ENCODE peak calls at places on chromosomes 4 and X, in ten cellular contexts. K, P, O, N, T, D, M, I, E and X are unnamed samples.

GRCh38 chr4:20253799-20254409 is 2.2 kb downstream of the SLIT2 start:
- DNase-seq in E (peak), N (no peak), I (peak), O (peak), P (peak), M (no peak), K (no peak), D (no peak), T (peak), X (no peak)

GRCh38 chrX:81377329-81377728 is 175.4 kb downstream of the SH3BGRL start:
- DNase-seq in D (no peak), M (peak), P (no peak), K (peak), T (peak), I (no peak), O (peak), E (peak), N (peak), X (peak)

GRCh38 chr4:18192901-18193300 is 171.3 kb upstream of the LCORL start:
- DNase-seq in P (no peak), E (no peak), T (no peak), N (no peak), O (no peak), I (no peak), K (no peak), D (no peak), M (no peak), X (no peak)

GRCh38 chr4:163591614-163592020 is 97.1 kb downstream of the TMA16 start:
- DNase-seq in P (no peak), D (no peak), T (no peak), O (no peak), I (no peak), M (no peak), E (no peak), K (peak), N (peak), X (no peak)

GRCh38 chrX:71618303-71618721 is at the start of gene CXCR3:
- DNase-seq in O (no peak), E (no peak), N (peak), P (no peak), T (no peak), I (peak), D (no peak), M (no peak), K (peak), X (no peak)

GRCh38 chrX:114268643-114269042 is 315.2 kb upstream of the HTR2C start:
- DNase-seq in K (no peak), P (no peak), T (no peak), I (no peak), N (no peak), D (no peak), O (no peak), E (no peak), M (no peak), X (no peak)

GRCh38 chrX:11754958-11755645 is 2.9 kb upstream of the MSL3 start:
- DNase-seq in N (no peak), E (no peak), K (no peak), T (no peak), O (no peak), D (no peak), I (no peak), M (no peak), P (no peak), X (no peak)

GRCh38 chr4:38160487-38161207 is 200.4 kb downstream of the PTTG2 start:
- DNase-seq in K (peak), I (no peak), E (no peak), M (peak), T (peak), D (no peak), O (peak), P (no peak), N (no peak), X (peak)

GRCh38 chrX:48663241-48663640 is 20.4 kb upstream of the WAS start:
- DNase-seq in O (no peak), K (no peak), T (no peak), N (no peak), D (no peak), M (no peak), E (no peak), I (no peak), P (no peak), X (no peak)

GRCh38 chr4:58166496-58166895 is 1056.3 kb upstream of the IGFBP7 start:
- DNase-seq in O (no peak), E (no peak), M (no peak), I (peak), D (no peak), K (no peak), T (no peak), P (no peak), N (no peak), X (no peak)

GRCh38 chrX:154652311-154653047 is 900 bp downstream of the CTAG2 start:
- DNase-seq in O (no peak), M (no peak), D (no peak), K (no peak), I (no peak), T (no peak), N (no peak), P (no peak), E (no peak), X (no peak)

GRCh38 chrX:78388663-78389062 is 61.3 kb upstream of the CYSLTR1 start:
- DNase-seq in K (no peak), N (no peak), O (no peak), T (no peak), P (no peak), I (no peak), E (no peak), M (no peak), D (no peak), X (no peak)

GRCh38 chrX:20329435-20329834 is 62.7 kb upstream of the RPS6KA3 start:
- DNase-seq in E (no peak), M (no peak), D (no peak), N (no peak), P (no peak), O (no peak), K (no peak), T (no peak), I (no peak), X (no peak)

GRCh38 chr4:144461906-144462305 is 184.1 kb upstream of the HHIP start:
- DNase-seq in O (peak), T (peak), I (no peak), K (no peak), P (no peak), N (no peak), D (no peak), E (no peak), M (no peak), X (no peak)

GRCh38 chr4:151948351-151949016 is 187.7 kb upstream of the GATB start:
- DNase-seq in D (no peak), E (no peak), P (no peak), M (no peak), I (no peak), O (no peak), T (no peak), N (no peak), K (no peak), X (peak)

GRCh38 chr4:38819569-38819968 is 15.0 kb upstream of the TLR1 start:
- DNase-seq in K (peak), O (no peak), T (no peak), M (peak), N (no peak), I (no peak), E (no peak), P (no peak), D (no peak), X (no peak)

GRCh38 chr4:72418458-72418857 is 150.6 kb downstream of the ADAMTS3 start:
- DNase-seq in I (peak), M (peak), O (no peak), K (no peak), E (peak), T (no peak), D (no peak), P (no peak), N (no peak), X (peak)

GRCh38 chrX:43716696-43717095 is 60.6 kb downstream of the MAOA start:
- DNase-seq in K (no peak), M (no peak), O (no peak), I (no peak), N (no peak), E (no peak), P (no peak), D (no peak), T (no peak), X (no peak)

GRCh38 chrX:46580613-46581012 is 7.0 kb downstream of the CHST7 start:
- DNase-seq in E (no peak), P (no peak), O (no peak), N (no peak), T (no peak), I (no peak), M (no peak), K (peak), D (no peak), X (no peak)

GRCh38 chr4:183589710-183590109 is 69.3 kb downstream of the RWDD4 start:
- DNase-seq in D (no peak), P (no peak), I (no peak), N (no peak), K (no peak), M (no peak), E (no peak), T (no peak), O (no peak), X (peak)

GRCh38 chr4:87304659-87305277 is 17.9 kb downstream of the HSD17B13 start:
- DNase-seq in I (no peak), T (no peak), K (no peak), P (no peak), M (peak), E (no peak), D (no peak), O (no peak), N (no peak), X (no peak)

GRCh38 chrX:11437642-11438379 is 144.6 kb downstream of the AMELX start:
- DNase-seq in D (no peak), E (no peak), M (peak), K (no peak), N (peak), O (no peak), I (peak), T (no peak), P (no peak), X (peak)

GRCh38 chr4:70583952-70584834 is 7.9 kb upstream of the AMBN start:
- DNase-seq in E (no peak), I (no peak), O (no peak), K (no peak), D (no peak), M (no peak), P (no peak), T (no peak), N (no peak), X (no peak)

GRCh38 chr4:89497517-89498308 is 190.1 kb upstream of the GPRIN3 start:
- DNase-seq in N (no peak), D (no peak), K (no peak), P (no peak), M (no peak), I (no peak), E (no peak), T (no peak), O (no peak), X (peak)

GRCh38 chrX:101291204-101291603 is at the start of gene TAF7L:
- DNase-seq in O (no peak), N (no peak), D (no peak), M (no peak), T (peak), P (no peak), E (peak), I (no peak), K (no peak), X (peak)

GRCh38 chr4:76809594-76810305 is 88.2 kb downstream of the SOWAHB start:
- DNase-seq in D (no peak), T (no peak), P (no peak), O (no peak), K (no peak), E (no peak), N (no peak), M (no peak), I (no peak), X (peak)

GRCh38 chr4:113368056-113368455 is 318.6 kb downstream of the ANK2 start:
- DNase-seq in E (no peak), I (no peak), M (peak), T (no peak), D (no peak), N (no peak), O (no peak), K (no peak), P (no peak), X (peak)

GRCh38 chrX:148536961-148537360 is 36.5 kb downstream of the AFF2 start:
- DNase-seq in D (no peak), I (no peak), N (no peak), O (no peak), E (no peak), T (no peak), P (no peak), K (no peak), M (peak), X (no peak)

GRCh38 chr4:72194453-72194852 is 162.7 kb downstream of the NPFFR2 start:
- DNase-seq in E (no peak), I (no peak), N (no peak), P (no peak), T (no peak), D (no peak), O (no peak), K (no peak), M (no peak), X (no peak)

GRCh38 chr4:111632752-111633151 is 512.5 kb upstream of the FAM241A start:
- DNase-seq in D (no peak), T (no peak), P (no peak), N (no peak), K (no peak), I (no peak), E (no peak), M (no peak), O (no peak), X (peak)

GRCh38 chr4:187633245-187633644 is 362.3 kb upstream of the ZFP42 start:
- DNase-seq in N (no peak), E (no peak), P (no peak), T (peak), O (no peak), M (no peak), I (no peak), K (no peak), D (no peak), X (no peak)

GRCh38 chr4:168882650-168883233 is 127.3 kb downstream of the CBR4 start:
- DNase-seq in N (no peak), K (no peak), D (no peak), I (no peak), M (no peak), P (no peak), O (no peak), T (no peak), E (no peak), X (peak)

GRCh38 chr4:39574946-39575345 is 47.7 kb upstream of the UGDH start:
- DNase-seq in N (no peak), T (no peak), M (no peak), K (peak), P (no peak), I (no peak), D (no peak), O (no peak), E (no peak), X (no peak)

GRCh38 chr4:153233761-153234371 is 29.6 kb downstream of the TRIM2 start:
- DNase-seq in D (no peak), N (no peak), K (no peak), M (peak), O (no peak), I (no peak), E (no peak), T (no peak), P (no peak), X (peak)
- TF ChIP-seq CTCF in D (no peak), N (no peak), K (no peak), M (no peak), O (no peak), I (no peak), E (no peak), T (no peak), P (no peak), X (no peak)

GRCh38 chrX:53171356-53171755 is 53.7 kb downstream of the KDM5C start:
- DNase-seq in K (no peak), N (no peak), I (no peak), D (no peak), T (no peak), M (no peak), P (no peak), O (no peak), E (no peak), X (no peak)
- TF ChIP-seq CTCF in K (no peak), N (no peak), I (no peak), D (no peak), T (peak), M (no peak), P (no peak), O (peak), E (no peak), X (peak)

GRCh38 chr4:15729910-15730533 is 27.2 kb downstream of the BST1 start:
- DNase-seq in N (peak), K (peak), T (peak), I (no peak), E (peak), O (peak), M (no peak), D (no peak), P (no peak), X (peak)
- TF ChIP-seq CTCF in N (peak), K (peak), T (peak), I (peak), E (peak), O (peak), M (peak), D (peak), P (peak), X (peak)

GRCh38 chr4:47386146-47386545 is 77.4 kb downstream of the COMMD8 start:
- DNase-seq in N (no peak), E (no peak), D (no peak), O (no peak), M (no peak), T (no peak), I (no peak), P (no peak), K (no peak), X (no peak)

GRCh38 chr4:47386592-47387235 is 76.8 kb downstream of the COMMD8 start:
- DNase-seq in E (peak), P (no peak), T (no peak), N (no peak), K (no peak), M (no peak), D (no peak), O (no peak), I (no peak), X (no peak)

GRCh38 chr4:47381172-47381571 is 82.3 kb downstream of the COMMD8 start:
- DNase-seq in E (no peak), P (no peak), I (no peak), N (no peak), M (no peak), T (no peak), O (no peak), D (no peak), K (no peak), X (no peak)

GRCh38 chr4:47383829-47384427 is 79.6 kb downstream of the COMMD8 start:
- DNase-seq in O (peak), N (peak), M (peak), I (no peak), D (no peak), P (no peak), E (peak), T (peak), K (peak), X (peak)
- TF ChIP-seq CTCF in O (peak), N (peak), M (peak), I (peak), D (peak), P (no peak), E (peak), T (peak), K (peak), X (peak)

DNA sequence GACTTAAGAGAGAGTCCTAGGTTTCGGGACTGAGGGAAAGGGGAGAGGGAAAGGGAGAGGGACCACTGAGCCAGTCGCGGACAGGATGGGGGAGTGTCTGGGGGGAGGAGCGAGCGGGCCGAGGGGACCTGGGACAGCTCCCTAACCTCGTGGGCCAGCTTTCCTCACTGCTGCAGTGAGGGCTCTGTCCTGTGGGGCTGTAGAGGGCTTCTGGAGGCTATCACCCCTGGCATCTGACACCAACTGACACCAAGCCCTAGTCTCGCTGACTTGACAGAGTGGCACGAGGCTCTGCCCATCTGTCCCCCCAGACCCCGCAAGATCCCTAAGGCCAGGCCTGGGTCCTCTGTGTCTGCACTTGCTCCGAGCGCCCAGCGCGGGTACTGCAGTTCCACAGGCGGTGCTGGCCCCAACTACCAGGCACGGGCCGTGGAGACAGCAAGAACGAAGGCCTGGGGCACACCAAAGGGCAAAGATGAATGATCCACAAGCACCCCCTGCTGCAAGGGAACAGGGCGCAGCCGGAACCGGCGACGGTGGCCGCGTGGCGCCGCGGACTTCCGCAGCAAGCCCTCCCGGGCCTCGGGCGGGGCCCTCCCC is 465 bp downstream of the HAUS7 start:
- DNase-seq in D (no peak), N (peak), E (peak), P (peak), I (no peak), O (peak), M (no peak), T (peak), K (peak), X (peak)
- TF ChIP-seq CTCF in D (no peak), N (no peak), E (peak), P (no peak), I (peak), O (peak), M (peak), T (no peak), K (no peak), X (no peak)

GRCh38 chr4:52869656-52870055 is 7.5 kb downstream of the RASL11B start:
- DNase-seq in O (no peak), E (peak), I (no peak), D (no peak), K (no peak), T (no peak), P (no peak), N (no peak), M (no peak), X (no peak)
- TF ChIP-seq CTCF in O (no peak), E (no peak), I (no peak), D (no peak), K (no peak), T (no peak), P (no peak), N (no peak), M (no peak), X (no peak)